ENCODE peak calls at places on chromosomes 3 and 15, in six cellular contexts. A is HL-60; M is stimulated activated CD4-positive, alpha-beta T cell treated with anti-CD3 and anti-CD28 coated beads, Interleukin-1b, Interleukin-23, amount 100 ng/mL, for 24 hours; Q is SW 1271; V is T-helper 17 cell; Z is activated CD8-positive, alpha-beta T cell treated with anti-CD3 and anti-CD28 coated beads, Interleukin-2, amount 10 ng/mL, durations not matched to agents 7 days and 5 days. S is an unnamed sample.

GRCh38 chr3:115385935-115386334 is 237.4 kb upstream of the GAP43 start:
- DNase-seq in Q (no peak), M (no peak), A (no peak), Z (no peak), V (no peak), S (no peak)

GRCh38 chr15:66670698-66671580 is 31.1 kb upstream of the SMAD6 start:
- DNase-seq in A (no peak), V (no peak), Q (no peak), Z (no peak), M (no peak), S (no peak)

GRCh38 chr3:42557849-42558248 is 23.9 kb downstream of the SEC22C start:
- DNase-seq in V (peak; percentile 21), M (no peak), Q (peak; percentile 30), Z (peak; percentile 43), A (no peak), S (peak; percentile 54)

GRCh38 chr3:168865022-168865551 is 769.4 kb upstream of the GOLIM4 start:
- DNase-seq in V (no peak), Q (peak; percentile 51), Z (no peak), A (no peak), M (no peak), S (no peak)

GRCh38 chr15:76993114-76993715 is 1.7 kb upstream of the PSTPIP1 start:
- DNase-seq in Z (no peak), V (no peak), A (peak; percentile 41), Q (no peak), M (no peak), S (peak; percentile 38)

GRCh38 chr3:174424656-174425055 is 434.5 kb upstream of the NAALADL2 start:
- DNase-seq in Q (no peak), A (no peak), V (no peak), M (no peak), Z (no peak), S (no peak)

GRCh38 chr3:100448079-100448478 is 44.3 kb upstream of the TMEM45A start:
- DNase-seq in Q (no peak), V (no peak), A (no peak), M (no peak), Z (no peak), S (no peak)

GRCh38 chr3:16370872-16371740 is 106.1 kb downstream of the OXNAD1 start:
- DNase-seq in Q (no peak), Z (no peak), V (no peak), M (no peak), A (no peak), S (no peak)

GRCh38 chr3:51708216-51708845 is 1.5 kb downstream of the GRM2 start:
- DNase-seq in Q (no peak), M (no peak), V (peak; percentile 1), A (no peak), Z (no peak), S (no peak)

S was measured in activated CD8-positive, alpha-beta memory T cell treated with anti-CD3 and anti-CD28 coated beads, Interleukin-2, amount 10 ng/mL, durations not matched to agents 7 days and 5 days.